ENCODE peak calls at places on chromosomes 2 and 18, in four cellular contexts. I is type B pancreatic cell, T is lower lobe of right lung, M is kidney. F is an unnamed sample.

GRCh38 chr2:217256261-217256660 is 396.4 kb upstream of the TNP1 start:
- DNase-seq in I (no peak), T (no peak), M (no peak), F (no peak)

GRCh38 chr18:57440331-57441101 is 5.3 kb downstream of the ONECUT2 start:
- DNase-seq in I (no peak), T (no peak), M (peak; percentile 73), F (no peak)

GRCh38 chr2:179428659-179429058 is 164.0 kb upstream of the SESTD1 start:
- DNase-seq in I (no peak), T (no peak), M (no peak), F (no peak)

GRCh38 chr2:178530625-178531142 is 50.4 kb downstream of the PLEKHA3 start:
- DNase-seq in I (no peak), T (no peak), M (no peak), F (peak; percentile 34)

GRCh38 chr2:155727097-155727906 is 605.2 kb downstream of the NR4A2 start:
- DNase-seq in I (no peak), T (no peak), M (no peak), F (no peak)

GRCh38 chr2:105857076-105857740 is 112.5 kb downstream of the NCK2 start:
- DNase-seq in I (no peak), T (no peak), M (no peak), F (no peak)

GRCh38 chr2:146523218-146523617 is 1321.6 kb upstream of the ACVR2A start:
- DNase-seq in I (no peak), T (no peak), M (no peak), F (peak; percentile 3)

GRCh38 chr2:197799072-197799471 is 5.3 kb upstream of the PLCL1 start:
- DNase-seq in I (no peak), T (no peak), M (no peak), F (no peak)

GRCh38 chr2:8515864-8516533 is 165.9 kb upstream of the ID2 start:
- DNase-seq in I (no peak), T (no peak), M (no peak), F (no peak)

GRCh38 chr2:12005886-12006681 is 259.7 kb downstream of the LPIN1 start:
- DNase-seq in I (no peak), T (no peak), M (peak; percentile 85), F (peak; percentile 83)

GRCh38 chr2:238440331-238440730 is 13.6 kb downstream of the ASB1 start:
- DNase-seq in I (no peak), T (no peak), M (no peak), F (no peak)

GRCh38 chr2:157497603-157498314 is 53.9 kb upstream of the CYTIP start:
- DNase-seq in I (no peak), T (no peak), M (no peak), F (peak; percentile 54)

GRCh38 chr2:195489101-195489500 is 167.9 kb upstream of the SLC39A10 start:
- DNase-seq in I (no peak), T (no peak), M (no peak), F (no peak)

GRCh38 chr2:175557810-175558377 is 376.4 kb upstream of the ATP5MC3 start:
- DNase-seq in I (no peak), T (no peak), M (no peak), F (no peak)

GRCh38 chr2:200619275-200619674 is 33.5 kb downstream of the AOX1 start:
- DNase-seq in I (no peak), T (no peak), M (no peak), F (peak; percentile 63)

GRCh38 chr18:38491195-38491594 is 925.6 kb upstream of the CELF4 start:
- DNase-seq in I (no peak), T (no peak), M (no peak), F (no peak)

GRCh38 chr2:72109291-72109690 is 38.4 kb downstream of the CYP26B1 start:
- DNase-seq in I (peak; percentile 42), T (no peak), M (no peak), F (no peak)

GRCh38 chr18:57802166-57802868 is 798 bp downstream of the ATP8B1 start:
- DNase-seq in I (no peak), T (no peak), M (no peak), F (no peak)

GRCh38 chr2:67451086-67451832 is 54.1 kb downstream of the ETAA1 start:
- DNase-seq in I (no peak), T (no peak), M (no peak), F (peak; percentile 99)

GRCh38 chr2:41940715-41941114 is 107.1 kb upstream of the PKDCC start:
- DNase-seq in I (no peak), T (no peak), M (no peak), F (no peak)

GRCh38 chr2:62437785-62438184 is 68.2 kb downstream of the TMEM17 start:
- DNase-seq in I (no peak), T (no peak), M (no peak), F (no peak)

DNA sequence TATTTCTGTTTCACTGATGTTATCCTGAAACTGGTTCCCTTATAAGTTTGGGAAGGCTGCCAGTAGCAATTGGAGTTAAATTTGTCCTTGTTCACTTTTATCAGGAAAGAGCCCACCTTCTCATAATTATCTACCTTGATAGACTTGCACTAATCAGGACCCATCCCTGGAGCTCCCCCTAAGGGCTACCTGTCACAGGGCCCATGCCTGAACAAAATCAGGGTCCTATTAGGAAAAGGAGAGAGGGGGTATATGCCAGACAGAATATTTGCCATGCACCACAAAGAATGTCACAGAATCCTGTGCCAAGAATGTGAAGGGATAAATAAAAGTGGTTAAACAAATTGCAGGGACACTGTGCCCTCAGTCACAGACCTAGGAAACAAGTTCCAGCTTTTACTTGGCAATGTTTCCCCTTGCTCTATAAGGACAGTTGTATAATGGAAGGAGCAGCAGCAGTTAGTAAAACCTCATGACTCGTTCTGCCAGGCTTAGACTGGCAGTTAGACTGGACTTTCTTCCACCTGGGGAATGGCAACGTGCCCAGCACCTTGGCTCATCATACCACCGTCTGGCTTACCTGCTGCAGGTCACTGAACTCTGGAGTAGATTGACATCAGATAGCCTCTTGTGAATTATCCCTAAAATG is 32.3 kb upstream of the VWC2L start:
- DNase-seq in I (no peak), T (no peak), M (peak; percentile 9), F (peak; percentile 77)
- TF ChIP-seq CTCF in I (no peak), T (no peak), M (no peak), F (no peak)

GRCh38 chr2:131022731-131023130 is 70.5 kb downstream of the FAM168B start:
- DNase-seq in I (no peak), T (no peak), M (no peak), F (no peak)
- TF ChIP-seq CTCF in I (no peak), T (no peak), M (no peak), F (no peak)

DNA sequence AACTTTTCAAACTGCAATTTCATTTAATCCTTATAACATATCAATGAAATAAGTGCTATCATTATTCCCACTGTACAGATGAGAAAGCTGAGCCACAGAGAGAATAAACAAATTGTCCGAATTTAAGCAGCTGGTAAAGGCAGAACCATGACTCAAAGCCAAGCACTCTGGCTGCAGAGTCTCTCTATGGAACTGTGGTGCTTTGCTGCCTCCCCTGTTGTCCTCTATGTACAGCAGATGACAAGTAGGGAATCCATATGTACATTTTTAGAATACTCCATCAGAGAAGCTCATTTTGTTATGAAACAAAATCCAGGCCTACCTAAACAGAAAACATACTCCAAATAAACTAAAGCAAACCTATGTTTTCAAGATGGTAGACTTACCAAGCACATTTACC is 45.1 kb downstream of the FARSB start:
- DNase-seq in I (no peak), T (no peak), M (no peak), F (peak; percentile 10)
- TF ChIP-seq CTCF in I (peak; percentile 43), T (no peak), M (no peak), F (no peak)

GRCh38 chr2:118861741-118862140 is 14.3 kb upstream of the EN1 start:
- DNase-seq in I (no peak), T (no peak), M (no peak), F (peak; percentile 45)
- TF ChIP-seq CTCF in I (no peak), T (no peak), M (no peak), F (no peak)

DNA sequence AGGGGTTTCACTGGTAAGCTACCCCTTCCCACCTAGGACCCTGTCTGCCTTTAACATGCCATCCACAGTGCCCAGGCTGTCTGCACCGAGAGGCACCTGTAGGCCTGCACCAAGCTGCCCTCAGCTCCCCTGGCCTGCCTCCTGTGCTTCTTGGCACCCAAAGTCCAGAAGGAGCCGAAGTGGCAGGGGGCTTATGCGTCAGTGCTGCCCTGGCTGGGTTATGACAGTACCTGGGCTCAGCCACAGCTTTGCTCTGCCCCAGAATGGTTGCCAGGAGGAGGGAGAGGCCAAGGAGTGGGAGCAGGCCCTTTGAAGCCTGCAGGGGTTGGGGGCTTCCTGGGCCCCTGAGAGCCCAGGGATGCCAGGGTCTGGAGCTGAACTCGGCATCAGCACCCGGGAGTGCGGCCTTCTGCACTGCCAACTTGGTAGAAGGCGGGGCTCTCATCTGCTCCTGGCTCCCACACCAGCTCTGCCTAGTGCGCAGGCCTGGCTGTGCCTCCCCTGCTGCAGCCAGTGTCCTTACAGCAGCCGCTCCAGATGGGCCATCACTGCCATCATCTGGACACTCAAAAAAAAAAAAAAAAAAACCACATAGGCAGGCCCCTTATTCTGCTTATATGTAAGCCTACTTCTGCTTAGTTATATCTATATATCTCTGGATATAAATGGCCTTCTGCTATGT is 155.4 kb downstream of the THSD7B start:
- DNase-seq in I (no peak), T (no peak), M (peak; percentile 52), F (no peak)
- TF ChIP-seq CTCF in I (no peak), T (no peak), M (no peak), F (no peak)

DNA sequence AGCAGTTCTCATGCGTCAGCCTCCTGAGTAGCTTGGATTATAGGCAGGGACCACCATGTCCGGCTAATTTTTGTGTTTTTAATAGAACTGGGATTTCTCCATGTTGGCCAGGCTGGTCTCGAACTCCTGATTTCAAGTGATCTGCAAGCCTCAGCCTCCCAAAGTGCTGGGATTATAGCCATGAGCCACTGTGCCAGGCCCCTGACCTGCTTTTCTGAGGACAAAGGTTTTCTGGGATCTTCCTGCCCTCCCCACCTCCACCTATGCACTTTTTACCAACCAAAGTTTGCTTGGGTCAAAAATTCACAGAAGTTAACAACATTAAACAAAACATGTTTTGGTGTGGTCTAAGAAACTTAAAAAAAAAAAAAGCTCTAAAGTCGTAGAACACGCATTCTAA is 259.9 kb downstream of the HAUS1 start:
- DNase-seq in I (no peak), T (no peak), M (no peak), F (no peak)
- TF ChIP-seq CTCF in I (no peak), T (no peak), M (no peak), F (no peak)

GRCh38 chr2:141554810-141555209 is 576.0 kb downstream of the LRP1B start:
- DNase-seq in I (no peak), T (no peak), M (no peak), F (peak; percentile 50)
- TF ChIP-seq CTCF in I (peak; percentile 67), T (no peak), M (peak; percentile 36), F (peak; percentile 44)